ENCODE peak calls at places on chromosome 5, in seven cellular contexts. Q is cardiac muscle cell; E is uterus; I is neural progenitor cell; R is aorta; S is CD8-positive, alpha-beta memory T cell; J is kidney. T is an unnamed sample.

GRCh38 chr5:14560091-14560595 is 21.4 kb upstream of the OTULINL start:
- DNase-seq in Q (no peak), E (no peak), I (peak), R (no peak), S (peak), J (no peak), T (no peak)

GRCh38 chr5:73519531-73520283 is 21.5 kb downstream of the BTF3 start:
- DNase-seq in Q (peak), E (peak), I (peak), R (no peak), S (peak), J (no peak), T (peak)

GRCh38 chr5:113283558-113283957 is 151.2 kb downstream of the TSSK1B start:
- DNase-seq in Q (no peak), E (no peak), I (no peak), R (no peak), S (no peak), J (no peak), T (no peak)

GRCh38 chr5:43711496-43711895 is 108.5 kb downstream of the NNT start:
- DNase-seq in Q (no peak), E (no peak), I (no peak), R (no peak), S (no peak), J (no peak), T (no peak)

GRCh38 chr5:35360671-35361070 is 130.4 kb upstream of the PRLR start:
- DNase-seq in Q (no peak), E (no peak), I (no peak), R (no peak), S (no peak), J (no peak), T (no peak)

GRCh38 chr5:17118631-17119030 is 98.8 kb upstream of the BASP1 start:
- DNase-seq in Q (no peak), E (no peak), I (no peak), R (no peak), S (no peak), J (no peak), T (peak)

GRCh38 chr5:102200861-102201260 is 95.2 kb downstream of the SLCO4C1 start:
- DNase-seq in Q (peak), E (no peak), I (peak), R (no peak), S (no peak), J (no peak), T (no peak)

GRCh38 chr5:134420326-134420725 is 8.6 kb upstream of the CDKN2AIPNL start:
- DNase-seq in Q (no peak), E (no peak), I (no peak), R (no peak), S (no peak), J (no peak), T (no peak)

GRCh38 chr5:173835131-173835530 is 53.0 kb upstream of the CPEB4 start:
- DNase-seq in Q (no peak), E (no peak), I (no peak), R (no peak), S (no peak), J (no peak), T (no peak)

GRCh38 chr5:136021016-136021405 is 7.8 kb upstream of the TGFBI start:
- DNase-seq in Q (no peak), E (no peak), I (no peak), R (no peak), S (no peak), J (no peak), T (no peak)

GRCh38 chr5:144315026-144315425 is 144.4 kb downstream of the KCTD16 start:
- DNase-seq in Q (no peak), E (no peak), I (no peak), R (no peak), S (no peak), J (no peak), T (no peak)

GRCh38 chr5:115098041-115098702 is 71.5 kb downstream of the TRIM36 start:
- DNase-seq in Q (peak), E (no peak), I (peak), R (no peak), S (peak), J (no peak), T (no peak)

GRCh38 chr5:78533356-78533755 is 115.2 kb downstream of the LHFPL2 start:
- DNase-seq in Q (no peak), E (no peak), I (peak), R (no peak), S (no peak), J (no peak), T (no peak)

GRCh38 chr5:139062910-139063663 is 135.1 kb downstream of the SIL1 start:
- DNase-seq in Q (no peak), E (no peak), I (no peak), R (no peak), S (no peak), J (no peak), T (no peak)

GRCh38 chr5:139061856-139062255 is 136.3 kb downstream of the SIL1 start:
- DNase-seq in Q (peak), E (no peak), I (peak), R (no peak), S (no peak), J (no peak), T (no peak)

GRCh38 chr5:139065296-139065695 is 132.9 kb downstream of the SIL1 start:
- DNase-seq in Q (no peak), E (no peak), I (no peak), R (no peak), S (no peak), J (no peak), T (no peak)

GRCh38 chr5:139064613-139065012 is 133.6 kb downstream of the SIL1 start:
- DNase-seq in Q (no peak), E (no peak), I (no peak), R (no peak), S (no peak), J (no peak), T (no peak)

DNA sequence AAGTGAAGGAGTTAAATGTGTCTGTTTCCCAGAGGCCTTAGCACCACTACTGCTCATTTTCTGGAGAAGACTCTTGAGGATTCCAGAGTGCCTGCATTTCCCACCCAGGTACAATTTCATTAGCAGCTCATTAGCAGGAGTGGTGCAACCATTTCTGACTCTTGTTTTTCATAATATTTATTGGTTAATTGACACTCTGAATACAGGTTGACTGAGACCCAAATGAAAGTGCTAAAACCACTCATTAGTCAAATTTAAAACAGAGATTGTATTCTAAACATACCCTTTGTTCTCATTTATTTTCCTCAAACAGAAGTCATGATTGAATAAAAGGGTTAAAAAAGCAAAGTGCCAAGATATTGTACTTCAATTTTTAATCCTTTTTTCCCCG is 134.5 kb downstream of the SIL1 start:
- DNase-seq in Q (no peak), E (no peak), I (no peak), R (no peak), S (no peak), J (no peak), T (no peak)
- H3K27ac ChIP-seq in Q (no peak), E (no peak), I (no peak), R (no peak), S (no peak), J (no peak), T (no peak)

DNA sequence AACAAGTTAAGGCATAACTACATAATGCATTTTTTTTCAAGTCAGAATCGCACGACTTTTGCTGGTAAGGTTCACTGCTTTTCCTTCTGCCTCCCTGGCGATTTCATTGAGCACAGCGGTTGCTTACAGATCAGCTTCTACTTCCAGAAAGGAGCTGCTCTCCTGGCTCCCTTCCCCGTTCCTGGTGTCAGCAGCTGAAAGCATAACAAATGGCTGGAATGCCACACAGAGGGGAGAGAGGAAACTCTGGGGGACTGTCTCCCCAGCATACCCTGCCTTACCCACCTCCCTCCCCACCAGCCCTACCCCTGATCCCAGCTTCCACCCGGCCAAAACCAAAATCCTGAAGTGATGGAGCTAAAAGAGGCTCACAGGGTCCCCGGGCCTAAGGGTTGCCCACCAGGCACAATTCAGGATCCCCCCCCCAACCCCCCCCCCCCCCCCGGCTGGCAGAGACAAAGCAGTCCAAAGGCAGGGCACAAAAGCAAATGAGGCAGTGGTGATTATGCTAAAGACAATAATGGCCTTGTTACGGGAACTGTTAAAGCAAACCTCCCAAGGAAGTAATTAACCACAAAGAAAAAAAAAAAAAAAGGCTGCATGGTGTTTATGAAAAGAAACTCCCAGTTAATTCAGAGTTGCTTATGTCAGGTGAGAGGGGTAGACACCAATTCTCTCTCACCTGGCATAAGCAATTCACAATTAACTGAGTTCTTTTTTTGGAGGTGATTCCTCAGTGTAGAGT is 126.1 kb upstream of the WWC1 start:
- DNase-seq in Q (no peak), E (no peak), I (peak), R (no peak), S (no peak), J (no peak), T (no peak)
- H3K27ac ChIP-seq in Q (no peak), E (no peak), I (peak), R (no peak), S (no peak), J (peak), T (no peak)

GRCh38 chr5:180803181-180804128 is 849 bp upstream of the MGAT1 start:
- DNase-seq in Q (peak), E (peak), I (peak), R (peak), S (peak), J (peak), T (no peak)
- H3K27ac ChIP-seq in Q (peak), E (peak), I (peak), R (peak), S (peak), J (peak), T (peak)

DNA sequence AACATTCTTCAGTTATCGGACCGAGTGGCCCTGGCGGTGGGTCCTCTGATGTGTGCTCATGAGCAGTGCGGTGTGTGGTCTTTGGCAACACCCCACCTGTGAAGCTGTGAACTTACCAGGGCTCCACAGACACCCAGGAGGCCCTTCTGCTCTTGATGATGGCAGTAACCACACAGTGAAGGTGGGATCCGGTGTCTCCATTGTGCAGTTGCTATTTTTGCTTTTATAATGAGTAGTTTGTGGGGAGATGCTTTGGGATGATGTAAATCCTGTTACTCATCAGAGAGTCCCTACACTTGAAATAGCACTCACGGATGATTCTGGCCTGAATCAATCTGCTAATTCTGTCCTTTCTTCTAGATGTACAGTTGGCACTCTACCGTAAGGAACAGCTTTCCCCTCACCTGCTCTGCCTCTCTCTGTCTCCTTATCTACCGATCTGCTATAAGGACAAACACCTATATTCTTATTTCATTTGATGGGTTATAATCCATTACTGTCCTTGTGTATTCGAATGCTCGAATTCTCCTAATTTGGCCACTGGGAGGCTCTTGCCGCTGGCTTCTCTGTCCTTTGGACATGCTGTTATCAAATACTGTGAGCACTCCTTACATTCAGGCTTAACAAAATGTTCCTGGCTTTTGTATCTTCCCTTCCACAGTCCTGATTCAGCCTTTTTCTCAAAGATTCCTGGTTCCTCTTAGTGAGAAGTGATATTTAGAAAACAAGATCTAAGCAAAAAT is 20.2 kb downstream of the ATPSCKMT start:
- DNase-seq in Q (no peak), E (no peak), I (no peak), R (no peak), S (no peak), J (no peak), T (no peak)
- H3K27ac ChIP-seq in Q (no peak), E (no peak), I (no peak), R (no peak), S (no peak), J (no peak), T (no peak)

GRCh38 chr5:79983618-79984017 is 7.4 kb downstream of the MTX3 start:
- DNase-seq in Q (no peak), E (no peak), I (no peak), R (no peak), S (no peak), J (no peak), T (no peak)

GRCh38 chr5:79986260-79986659 is 4.8 kb downstream of the MTX3 start:
- DNase-seq in Q (no peak), E (no peak), I (no peak), R (no peak), S (no peak), J (no peak), T (no peak)

GRCh38 chr5:79985288-79985687 is 5.8 kb downstream of the MTX3 start:
- DNase-seq in Q (no peak), E (no peak), I (no peak), R (no peak), S (no peak), J (no peak), T (no peak)

GRCh38 chr5:79984363-79984762 is 6.7 kb downstream of the MTX3 start:
- DNase-seq in Q (no peak), E (no peak), I (no peak), R (no peak), S (no peak), J (no peak), T (no peak)

GRCh38 chr5:79982136-79982535 is 8.9 kb downstream of the MTX3 start:
- DNase-seq in Q (no peak), E (no peak), I (no peak), R (no peak), S (no peak), J (no peak), T (no peak)
- H3K27ac ChIP-seq in Q (no peak), E (no peak), I (no peak), R (no peak), S (no peak), J (no peak), T (no peak)

DNA sequence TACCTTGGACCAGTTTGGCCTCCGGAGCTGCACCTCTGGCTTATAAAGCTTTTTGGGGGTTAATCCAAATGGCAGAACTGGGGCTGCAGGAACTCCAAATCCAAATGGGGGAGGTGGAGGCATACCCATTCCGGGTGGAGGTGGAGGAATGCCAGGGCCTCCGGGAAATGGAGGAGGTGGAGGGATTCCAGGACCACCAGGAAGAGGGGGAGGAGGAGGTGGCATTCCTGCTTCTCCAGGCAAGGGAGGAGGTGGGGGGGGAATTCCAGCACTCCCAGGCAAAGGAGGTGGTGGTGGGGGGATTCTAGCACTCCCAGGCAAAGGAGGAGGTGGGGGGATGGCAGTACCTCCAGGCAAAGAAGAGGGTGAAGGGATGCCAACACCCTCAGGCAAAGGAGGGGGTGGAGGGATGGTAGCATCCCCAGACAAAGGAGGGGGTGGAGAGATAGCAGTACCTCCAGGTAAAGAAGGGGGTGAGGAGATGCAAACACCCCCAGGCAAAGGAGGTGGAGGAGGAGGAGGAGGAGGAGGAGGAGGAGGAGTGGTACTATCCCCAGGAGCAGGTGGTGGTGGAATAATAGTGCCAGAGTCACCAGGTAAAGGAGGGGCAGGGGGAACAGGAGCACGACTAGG is 45.2 kb downstream of the DIAPH1 start:
- DNase-seq in Q (no peak), E (no peak), I (no peak), R (no peak), S (no peak), J (no peak), T (no peak)
- H3K27ac ChIP-seq in Q (no peak), E (no peak), I (no peak), R (no peak), S (no peak), J (no peak), T (no peak)